ENCODE peak calls at places on chromosome 19, in nine cellular contexts. One of them, this sample, is unnamed. For H3K9me3, the result is how much of the 10 kb centered on the place peaks cover.

GRCh38 chr19:45419396-45419795 is 4.3 kb downstream of the ERCC1 start:
- DNase-seq in H9: no peak
- DNase-seq in IMR-90: no peak
- DNase-seq in left ventricle myocardium inferior: no peak
- DNase-seq in tibial nerve: no peak
- DNase-seq in kidney: no peak
- DNase-seq in fibroblast of lung: no peak
- DNase-seq in thyroid gland: no peak
- DNase-seq in heart right ventricle: no peak
- DNase-seq in this sample: no peak

GRCh38 chr19:3374369-3375112 is 8.2 kb downstream of the NFIC start:
- DNase-seq in H9: no peak
- DNase-seq in IMR-90: no peak
- DNase-seq in left ventricle myocardium inferior: peak
- DNase-seq in tibial nerve: peak
- DNase-seq in kidney: no peak
- DNase-seq in fibroblast of lung: peak
- DNase-seq in thyroid gland: peak
- DNase-seq in heart right ventricle: peak
- DNase-seq in this sample: no peak

GRCh38 chr19:55273978-55274707 is 5.8 kb downstream of the HSPBP1 start:
- DNase-seq in H9: no peak
- DNase-seq in IMR-90: no peak
- DNase-seq in left ventricle myocardium inferior: no peak
- DNase-seq in tibial nerve: no peak
- DNase-seq in kidney: peak
- DNase-seq in fibroblast of lung: no peak
- DNase-seq in thyroid gland: no peak
- DNase-seq in heart right ventricle: no peak
- DNase-seq in this sample: no peak

GRCh38 chr19:15328312-15328711 is 4.0 kb downstream of the BRD4 start:
- DNase-seq in H9: no peak
- DNase-seq in IMR-90: no peak
- DNase-seq in left ventricle myocardium inferior: no peak
- DNase-seq in tibial nerve: no peak
- DNase-seq in kidney: peak
- DNase-seq in fibroblast of lung: no peak
- DNase-seq in thyroid gland: peak
- DNase-seq in heart right ventricle: no peak
- DNase-seq in this sample: no peak

GRCh38 chr19:862529-863304 is 3.3 kb downstream of the CFD start:
- DNase-seq in H9: peak
- DNase-seq in IMR-90: peak
- DNase-seq in left ventricle myocardium inferior: no peak
- DNase-seq in tibial nerve: peak
- DNase-seq in kidney: peak
- DNase-seq in fibroblast of lung: peak
- DNase-seq in thyroid gland: peak
- DNase-seq in heart right ventricle: no peak
- DNase-seq in this sample: peak

GRCh38 chr19:3365447-3366103 is 808 bp upstream of the NFIC start:
- DNase-seq in H9: peak
- DNase-seq in IMR-90: peak
- DNase-seq in left ventricle myocardium inferior: peak
- DNase-seq in tibial nerve: peak
- DNase-seq in kidney: peak
- DNase-seq in fibroblast of lung: no peak
- DNase-seq in thyroid gland: peak
- DNase-seq in heart right ventricle: peak
- DNase-seq in this sample: no peak

GRCh38 chr19:42475366-42475765 is 32.6 kb upstream of the CXCL17 start:
- DNase-seq in H9: peak
- DNase-seq in IMR-90: no peak
- DNase-seq in left ventricle myocardium inferior: no peak
- DNase-seq in tibial nerve: no peak
- DNase-seq in kidney: no peak
- DNase-seq in fibroblast of lung: no peak
- DNase-seq in thyroid gland: no peak
- DNase-seq in heart right ventricle: no peak
- DNase-seq in this sample: no peak

GRCh38 chr19:46753420-46754155 is 7.3 kb upstream of the STRN4 start:
- DNase-seq in H9: peak
- DNase-seq in IMR-90: no peak
- DNase-seq in left ventricle myocardium inferior: peak
- DNase-seq in tibial nerve: peak
- DNase-seq in kidney: peak
- DNase-seq in fibroblast of lung: no peak
- DNase-seq in thyroid gland: peak
- DNase-seq in heart right ventricle: no peak
- DNase-seq in this sample: peak

GRCh38 chr19:16370671-16371391 is 46.2 kb downstream of the KLF2 start:
- DNase-seq in H9: no peak
- DNase-seq in IMR-90: no peak
- DNase-seq in left ventricle myocardium inferior: peak
- DNase-seq in tibial nerve: no peak
- DNase-seq in kidney: peak
- DNase-seq in fibroblast of lung: no peak
- DNase-seq in thyroid gland: no peak
- DNase-seq in heart right ventricle: no peak
- DNase-seq in this sample: no peak

GRCh38 chr19:38736413-38737280 is 7.6 kb downstream of the CAPN12 start:
- DNase-seq in H9: peak
- DNase-seq in IMR-90: no peak
- DNase-seq in left ventricle myocardium inferior: no peak
- DNase-seq in tibial nerve: no peak
- DNase-seq in kidney: peak
- DNase-seq in fibroblast of lung: no peak
- DNase-seq in thyroid gland: peak
- DNase-seq in heart right ventricle: peak
- DNase-seq in this sample: peak

GRCh38 chr19:38848299-38849146 is 1.3 kb downstream of the HNRNPL start:
- DNase-seq in H9: no peak
- DNase-seq in IMR-90: no peak
- DNase-seq in left ventricle myocardium inferior: no peak
- DNase-seq in tibial nerve: no peak
- DNase-seq in kidney: peak
- DNase-seq in fibroblast of lung: no peak
- DNase-seq in thyroid gland: no peak
- DNase-seq in heart right ventricle: no peak
- DNase-seq in this sample: no peak

GRCh38 chr19:41367848-41368301 is 3.9 kb upstream of the B9D2 start:
- DNase-seq in H9: no peak
- DNase-seq in IMR-90: peak
- DNase-seq in left ventricle myocardium inferior: no peak
- DNase-seq in tibial nerve: no peak
- DNase-seq in kidney: no peak
- DNase-seq in fibroblast of lung: peak
- DNase-seq in thyroid gland: no peak
- DNase-seq in heart right ventricle: no peak
- DNase-seq in this sample: no peak

GRCh38 chr19:16619456-16619855 is 8.5 kb downstream of the MED26 start:
- DNase-seq in H9: no peak
- DNase-seq in IMR-90: no peak
- DNase-seq in left ventricle myocardium inferior: peak
- DNase-seq in tibial nerve: no peak
- DNase-seq in kidney: no peak
- DNase-seq in fibroblast of lung: no peak
- DNase-seq in thyroid gland: peak
- DNase-seq in heart right ventricle: peak
- DNase-seq in this sample: no peak

GRCh38 chr19:35846038-35846668 is 6.2 kb downstream of the NPHS1 start:
- DNase-seq in H9: peak
- DNase-seq in IMR-90: no peak
- DNase-seq in left ventricle myocardium inferior: no peak
- DNase-seq in tibial nerve: no peak
- DNase-seq in kidney: no peak
- DNase-seq in fibroblast of lung: no peak
- DNase-seq in thyroid gland: no peak
- DNase-seq in heart right ventricle: no peak
- DNase-seq in this sample: peak

GRCh38 chr19:29002336-29002735 is 210.6 kb downstream of the UQCRFS1 start:
- DNase-seq in H9: no peak
- DNase-seq in IMR-90: no peak
- DNase-seq in left ventricle myocardium inferior: no peak
- DNase-seq in tibial nerve: no peak
- DNase-seq in kidney: peak
- DNase-seq in fibroblast of lung: no peak
- DNase-seq in thyroid gland: no peak
- DNase-seq in heart right ventricle: no peak
- DNase-seq in this sample: no peak

GRCh38 chr19:53655042-53655665 is 23.4 kb downstream of the DPRX start:
- DNase-seq in H9: no peak
- DNase-seq in IMR-90: no peak
- DNase-seq in left ventricle myocardium inferior: no peak
- DNase-seq in tibial nerve: no peak
- DNase-seq in kidney: no peak
- DNase-seq in fibroblast of lung: no peak
- DNase-seq in thyroid gland: no peak
- DNase-seq in heart right ventricle: no peak
- DNase-seq in this sample: no peak

GRCh38 chr19:18153555-18154134 is 682 bp downstream of the PIK3R2 start:
- DNase-seq in H9: no peak
- DNase-seq in IMR-90: no peak
- DNase-seq in left ventricle myocardium inferior: no peak
- DNase-seq in tibial nerve: no peak
- DNase-seq in kidney: peak
- DNase-seq in fibroblast of lung: no peak
- DNase-seq in thyroid gland: peak
- DNase-seq in heart right ventricle: no peak
- DNase-seq in this sample: peak

GRCh38 chr19:47094557-47095517 is 18.7 kb downstream of the ZC3H4 start:
- DNase-seq in H9: no peak
- DNase-seq in IMR-90: no peak
- DNase-seq in left ventricle myocardium inferior: no peak
- DNase-seq in tibial nerve: no peak
- DNase-seq in kidney: peak
- DNase-seq in fibroblast of lung: no peak
- DNase-seq in thyroid gland: peak
- DNase-seq in heart right ventricle: no peak
- DNase-seq in this sample: peak

GRCh38 chr19:18292460-18292809 is 11.0 kb upstream of the JUND start:
- DNase-seq in H9: peak
- DNase-seq in IMR-90: no peak
- DNase-seq in left ventricle myocardium inferior: no peak
- DNase-seq in tibial nerve: no peak
- DNase-seq in kidney: no peak
- DNase-seq in fibroblast of lung: no peak
- DNase-seq in thyroid gland: no peak
- DNase-seq in heart right ventricle: no peak
- DNase-seq in this sample: no peak

GRCh38 chr19:42111811-42112210 is 20.4 kb downstream of the POU2F2 start:
- DNase-seq in H9: no peak
- DNase-seq in IMR-90: peak
- DNase-seq in left ventricle myocardium inferior: no peak
- DNase-seq in tibial nerve: no peak
- DNase-seq in kidney: no peak
- DNase-seq in fibroblast of lung: no peak
- DNase-seq in thyroid gland: no peak
- DNase-seq in heart right ventricle: no peak
- DNase-seq in this sample: no peak

GRCh38 chr19:55178781-55179569 is 1.1 kb downstream of the SYT5 start:
- DNase-seq in H9: peak
- DNase-seq in IMR-90: peak
- DNase-seq in left ventricle myocardium inferior: peak
- DNase-seq in tibial nerve: peak
- DNase-seq in kidney: peak
- DNase-seq in fibroblast of lung: peak
- DNase-seq in thyroid gland: peak
- DNase-seq in heart right ventricle: peak
- DNase-seq in this sample: peak

GRCh38 chr19:12350890-12351197 is 14.6 kb downstream of the ZNF442 start:
- DNase-seq in H9: no peak
- DNase-seq in IMR-90: no peak
- DNase-seq in left ventricle myocardium inferior: no peak
- DNase-seq in tibial nerve: no peak
- DNase-seq in kidney: no peak
- DNase-seq in fibroblast of lung: peak
- DNase-seq in thyroid gland: no peak
- DNase-seq in heart right ventricle: no peak
- DNase-seq in this sample: no peak
- H3K9me3 ChIP-seq in H9: half or more
- H3K9me3 ChIP-seq in IMR-90: half or more
- H3K9me3 ChIP-seq in left ventricle myocardium inferior: half or more
- H3K9me3 ChIP-seq in tibial nerve: under half
- H3K9me3 ChIP-seq in kidney: under half
- H3K9me3 ChIP-seq in fibroblast of lung: under half
- H3K9me3 ChIP-seq in thyroid gland: under half
- H3K9me3 ChIP-seq in heart right ventricle: under half
- H3K9me3 ChIP-seq in this sample: under half

GRCh38 chr19:49430678-49431329 is 5.6 kb downstream of the GFY start:
- DNase-seq in H9: no peak
- DNase-seq in IMR-90: no peak
- DNase-seq in left ventricle myocardium inferior: no peak
- DNase-seq in tibial nerve: no peak
- DNase-seq in kidney: no peak
- DNase-seq in fibroblast of lung: no peak
- DNase-seq in thyroid gland: no peak
- DNase-seq in heart right ventricle: no peak
- DNase-seq in this sample: no peak
- TF ChIP-seq CTCF in H9: peak
- TF ChIP-seq CTCF in IMR-90: peak
- TF ChIP-seq CTCF in left ventricle myocardium inferior: no peak
- TF ChIP-seq CTCF in tibial nerve: no peak
- TF ChIP-seq CTCF in kidney: no peak
- TF ChIP-seq CTCF in fibroblast of lung: no peak
- TF ChIP-seq CTCF in thyroid gland: no peak
- TF ChIP-seq CTCF in heart right ventricle: no peak
- TF ChIP-seq CTCF in this sample: peak

DNA sequence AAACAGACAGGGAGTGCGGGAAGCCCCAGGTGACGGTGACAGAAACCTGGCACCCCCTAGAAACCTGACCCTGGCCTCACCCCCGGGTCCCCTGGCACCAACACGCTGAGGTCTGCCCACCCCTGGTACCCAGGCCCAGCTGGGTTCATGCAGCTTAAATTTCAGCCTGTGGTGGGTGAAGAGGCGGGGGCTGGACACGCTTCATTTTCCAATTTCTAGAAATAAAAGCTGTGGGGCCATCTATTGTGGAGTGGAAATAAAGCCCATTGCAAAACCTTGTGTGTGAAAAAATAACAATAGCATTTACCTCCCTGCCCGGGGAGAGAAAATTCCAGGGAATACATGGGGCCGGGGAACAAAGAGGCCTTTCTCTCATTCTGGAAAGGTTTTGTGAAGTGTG is 7.5 kb upstream of the FUT5 start:
- DNase-seq in H9: no peak
- DNase-seq in IMR-90: no peak
- DNase-seq in left ventricle myocardium inferior: no peak
- DNase-seq in tibial nerve: no peak
- DNase-seq in kidney: no peak
- DNase-seq in fibroblast of lung: no peak
- DNase-seq in thyroid gland: no peak
- DNase-seq in heart right ventricle: no peak
- DNase-seq in this sample: no peak
- H3K9me3 ChIP-seq in H9: under half
- H3K9me3 ChIP-seq in IMR-90: under half
- H3K9me3 ChIP-seq in left ventricle myocardium inferior: under half
- H3K9me3 ChIP-seq in tibial nerve: under half
- H3K9me3 ChIP-seq in kidney: under half
- H3K9me3 ChIP-seq in fibroblast of lung: under half
- H3K9me3 ChIP-seq in thyroid gland: under half
- H3K9me3 ChIP-seq in heart right ventricle: under half
- H3K9me3 ChIP-seq in this sample: under half

GRCh38 chr19:33304760-33305647 is 2.7 kb upstream of the CEBPA start:
- DNase-seq in H9: peak
- DNase-seq in IMR-90: no peak
- DNase-seq in left ventricle myocardium inferior: no peak
- DNase-seq in tibial nerve: no peak
- DNase-seq in kidney: no peak
- DNase-seq in fibroblast of lung: no peak
- DNase-seq in thyroid gland: peak
- DNase-seq in heart right ventricle: no peak
- DNase-seq in this sample: peak
- TF ChIP-seq CTCF in H9: peak
- TF ChIP-seq CTCF in IMR-90: no peak
- TF ChIP-seq CTCF in left ventricle myocardium inferior: no peak
- TF ChIP-seq CTCF in tibial nerve: no peak
- TF ChIP-seq CTCF in kidney: no peak
- TF ChIP-seq CTCF in fibroblast of lung: no peak
- TF ChIP-seq CTCF in thyroid gland: no peak
- TF ChIP-seq CTCF in heart right ventricle: no peak
- TF ChIP-seq CTCF in this sample: peak

This sample was measured in Caco-2.